ENCODE peak calls at places on chromosomes 4 and X, in five cellular contexts. J, Y, I, D and Z are unnamed samples.

GRCh38 chr4:130336585-130337217 is 1240.7 kb downstream of the C4orf33 start:
- DNase-seq in D (no peak), J (no peak), I (no peak), Y (peak), Z (no peak)

GRCh38 chrX:37825225-37825842 is 22.0 kb downstream of the DYNLT3 start:
- DNase-seq in I (peak), Y (peak), D (no peak), J (peak), Z (peak)

GRCh38 chr4:178174756-178175155 is 732.5 kb upstream of the AGA start:
- DNase-seq in I (no peak), D (no peak), J (no peak), Y (no peak), Z (no peak)

GRCh38 chr4:79682801-79683217 is 274.8 kb upstream of the GK2 start:
- DNase-seq in Y (no peak), I (no peak), D (no peak), J (peak), Z (no peak)

GRCh38 chr4:171954650-171955049 is 141.4 kb downstream of the GALNTL6 start:
- DNase-seq in J (no peak), D (no peak), I (no peak), Y (peak), Z (no peak)

GRCh38 chr4:159159611-159160010 is 56.7 kb downstream of the RAPGEF2 start:
- DNase-seq in Y (no peak), D (no peak), J (no peak), I (no peak), Z (no peak)

GRCh38 chr4:22356996-22357596 is 158.8 kb downstream of the ADGRA3 start:
- DNase-seq in D (no peak), Y (peak), I (no peak), J (no peak), Z (no peak)

GRCh38 chrX:152819271-152819670 is 11.3 kb downstream of the CETN2 start:
- DNase-seq in I (no peak), J (no peak), Y (no peak), D (no peak), Z (no peak)

GRCh38 chr4:63728480-63729177 is 680.6 kb downstream of the TECRL start:
- DNase-seq in J (no peak), D (no peak), Y (no peak), I (no peak), Z (no peak)

GRCh38 chr4:55365347-55365728 is 19.3 kb downstream of the SRD5A3 start:
- DNase-seq in J (no peak), D (no peak), Y (no peak), I (no peak), Z (no peak)

GRCh38 chr4:103915224-103915869 is 195.6 kb upstream of the TACR3 start:
- DNase-seq in D (no peak), I (no peak), Y (peak), J (no peak), Z (no peak)

GRCh38 chrX:77085372-77085771 is 361.8 kb upstream of the FGF16 start:
- DNase-seq in J (no peak), I (no peak), D (no peak), Y (no peak), Z (no peak)

GRCh38 chr4:178070155-178070554 is 627.9 kb upstream of the AGA start:
- DNase-seq in I (no peak), D (no peak), Y (no peak), J (no peak), Z (no peak)

GRCh38 chr4:53421791-53422190 is 44.4 kb downstream of the FIP1L1 start:
- DNase-seq in I (no peak), Y (no peak), J (no peak), D (no peak), Z (no peak)

GRCh38 chr4:128386761-128387599 is 99.4 kb upstream of the PGRMC2 start:
- DNase-seq in I (peak), D (peak), J (peak), Y (peak), Z (peak)

GRCh38 chr4:37453361-37454262 is 209.1 kb downstream of the NWD2 start:
- DNase-seq in D (no peak), I (peak), Y (peak), J (peak), Z (peak)

GRCh38 chr4:48877827-48878535 is 28.6 kb downstream of the OCIAD2 start:
- DNase-seq in Y (no peak), J (no peak), D (no peak), I (no peak), Z (no peak)

GRCh38 chr4:114807759-114808404 is 209.3 kb downstream of the UGT8 start:
- DNase-seq in Y (peak), D (no peak), I (no peak), J (peak), Z (no peak)

GRCh38 chrX:107204063-107204605 is 2.1 kb downstream of the NUP62CL start:
- DNase-seq in D (no peak), Y (peak), I (no peak), J (no peak), Z (no peak)

GRCh38 chr4:143514432-143514831 is 930 bp downstream of the SMARCA5 start:
- DNase-seq in Y (peak), I (peak), J (peak), D (peak), Z (peak)

GRCh38 chr4:75845992-75846391 is 56.3 kb downstream of the PPEF2 start:
- DNase-seq in Y (peak), D (no peak), J (no peak), I (no peak), Z (no peak)

GRCh38 chr4:167234388-167234881 is at the start of gene SPOCK3:
- DNase-seq in J (peak), D (no peak), I (no peak), Y (peak), Z (peak)

GRCh38 chr4:169315530-169316306 is 45.0 kb upstream of the SH3RF1 start:
- DNase-seq in I (no peak), Y (peak), D (no peak), J (no peak), Z (no peak)

GRCh38 chr4:151730003-151730559 is 30.7 kb downstream of the GATB start:
- DNase-seq in J (no peak), Y (peak), I (no peak), D (no peak), Z (no peak)

GRCh38 chrX:70669120-70669519 is 224.5 kb downstream of the DLG3 start:
- DNase-seq in D (no peak), J (no peak), Y (no peak), I (no peak), Z (no peak)

GRCh38 chrX:46770817-46771163 is 11.9 kb upstream of the SLC9A7 start:
- DNase-seq in Y (peak), J (no peak), D (no peak), I (no peak), Z (no peak)

GRCh38 chr4:8759987-8760386 is 111.7 kb downstream of the HMX1 start:
- DNase-seq in I (peak), J (no peak), D (peak), Y (no peak), Z (no peak)

GRCh38 chr4:145934434-145935047 is 4.1 kb downstream of the ZNF827 start:
- DNase-seq in Y (no peak), I (no peak), D (no peak), J (no peak), Z (no peak)

GRCh38 chr4:145014365-145014764 is 83.6 kb downstream of the ANAPC10 start:
- DNase-seq in J (no peak), I (no peak), D (no peak), Y (no peak), Z (no peak)

GRCh38 chrX:67787196-67787595 is 243.4 kb downstream of the AR start:
- DNase-seq in Y (no peak), J (no peak), I (no peak), D (no peak), Z (no peak)

GRCh38 chrX:66684196-66684595 is 45.3 kb upstream of the EDA2R start:
- DNase-seq in Y (no peak), D (no peak), I (no peak), J (no peak), Z (no peak)

GRCh38 chr4:61200195-61200990 is at the start of gene ADGRL3:
- DNase-seq in Y (no peak), J (no peak), I (peak), D (no peak), Z (no peak)

GRCh38 chr4:185201983-185202962 is 1.5 kb downstream of the CFAP97 start:
- DNase-seq in J (no peak), Y (no peak), D (no peak), I (no peak), Z (no peak)
- TF ChIP-seq EP300 in J (no peak), Y (no peak), D (no peak), I (no peak), Z (no peak)

GRCh38 chr4:102869569-102870227 is 906 bp downstream of the CISD2 start:
- DNase-seq in I (no peak), J (no peak), Y (no peak), D (no peak), Z (no peak)
- TF ChIP-seq POLR2A in I (no peak), J (no peak), Y (no peak), D (no peak), Z (no peak)

DNA sequence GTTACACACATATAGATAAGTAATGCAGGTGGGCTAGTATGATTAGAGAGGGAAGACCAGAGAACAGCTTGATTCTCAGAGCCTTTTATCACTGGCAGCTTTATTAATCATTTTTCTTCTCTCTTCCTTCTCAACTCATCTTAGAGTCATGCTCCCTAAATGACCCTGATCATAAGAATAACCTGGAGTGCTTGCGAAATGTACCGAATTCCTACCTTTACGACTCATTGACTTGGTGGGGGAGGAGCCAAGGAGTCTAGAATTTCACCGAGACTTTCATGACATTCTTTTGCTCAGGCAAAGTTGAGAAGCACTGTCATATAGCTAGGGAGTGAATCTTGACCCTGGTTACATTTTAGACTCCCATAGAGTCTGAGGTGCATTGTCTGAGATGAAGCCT is 298.9 kb upstream of the PUDP start:
- DNase-seq in I (no peak), J (no peak), D (no peak), Y (no peak), Z (no peak)
- TF ChIP-seq EP300 in I (no peak), J (no peak), D (no peak), Y (no peak), Z (no peak)

GRCh38 chr4:72666910-72667309 is 97.9 kb upstream of the ADAMTS3 start:
- DNase-seq in D (no peak), Y (no peak), I (no peak), J (no peak), Z (no peak)

GRCh38 chr4:72665376-72665978 is 96.5 kb upstream of the ADAMTS3 start:
- DNase-seq in Y (no peak), D (no peak), J (no peak), I (no peak), Z (no peak)

DNA sequence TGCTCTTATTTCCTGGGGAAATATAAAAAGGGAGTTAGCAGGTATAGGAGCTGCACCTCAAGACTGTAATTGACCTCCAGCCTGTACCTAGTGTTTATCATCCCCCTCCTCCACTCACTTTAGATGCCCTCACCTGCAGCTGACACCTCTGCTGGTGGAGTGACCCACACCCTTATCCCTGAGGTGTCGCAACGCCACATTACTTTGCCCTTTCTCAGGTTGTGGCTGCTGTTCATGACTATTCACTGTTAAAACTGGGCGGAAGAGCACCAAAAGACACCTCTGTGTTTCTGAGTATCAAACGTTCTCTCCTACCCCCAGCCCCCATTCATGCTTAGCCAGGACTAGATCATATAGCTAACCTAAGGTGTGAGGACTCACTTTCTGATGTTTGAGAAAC is 101.5 kb upstream of the ADAMTS3 start:
- DNase-seq in D (no peak), J (no peak), Y (no peak), I (no peak), Z (no peak)
- TF ChIP-seq POLR2A in D (no peak), J (no peak), Y (no peak), I (no peak), Z (no peak)

GRCh38 chrX:15468036-15468435 is 25.1 kb downstream of the PIR start:
- DNase-seq in J (no peak), I (no peak), D (no peak), Y (no peak), Z (no peak)

GRCh38 chrX:15465896-15466651 is 27.1 kb downstream of the PIR start:
- DNase-seq in Y (no peak), D (no peak), I (no peak), J (no peak), Z (no peak)

GRCh38 chrX:15464704-15465103 is 28.4 kb downstream of the PIR start:
- DNase-seq in D (no peak), I (no peak), J (no peak), Y (no peak), Z (no peak)

GRCh38 chrX:15469613-15470012 is 23.5 kb downstream of the PIR start:
- DNase-seq in I (no peak), J (no peak), Y (no peak), D (no peak), Z (no peak)

DNA sequence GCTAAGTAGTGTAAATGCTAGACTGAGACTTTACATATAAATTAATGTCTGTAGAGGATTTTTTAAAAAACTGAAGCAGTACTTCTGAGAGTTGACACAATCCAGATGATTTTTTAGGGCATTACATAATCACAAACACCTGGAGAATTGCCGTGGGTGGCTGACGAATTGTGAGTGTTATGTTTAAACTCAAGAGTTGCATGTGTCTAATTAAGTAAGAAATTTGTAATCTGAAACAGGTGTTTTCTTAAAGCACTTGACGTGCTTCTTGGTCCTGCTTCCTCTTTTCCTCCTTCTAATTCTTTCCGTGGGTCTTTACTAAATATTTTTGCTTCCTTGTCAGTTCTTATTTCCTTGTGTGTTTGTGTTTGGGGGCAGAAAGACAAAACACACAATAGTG is 27.8 kb downstream of the PIR start:
- DNase-seq in I (peak), Y (no peak), J (no peak), D (no peak), Z (peak)
- TF ChIP-seq EP300 in I (no peak), Y (no peak), J (no peak), D (no peak), Z (no peak)

DNA sequence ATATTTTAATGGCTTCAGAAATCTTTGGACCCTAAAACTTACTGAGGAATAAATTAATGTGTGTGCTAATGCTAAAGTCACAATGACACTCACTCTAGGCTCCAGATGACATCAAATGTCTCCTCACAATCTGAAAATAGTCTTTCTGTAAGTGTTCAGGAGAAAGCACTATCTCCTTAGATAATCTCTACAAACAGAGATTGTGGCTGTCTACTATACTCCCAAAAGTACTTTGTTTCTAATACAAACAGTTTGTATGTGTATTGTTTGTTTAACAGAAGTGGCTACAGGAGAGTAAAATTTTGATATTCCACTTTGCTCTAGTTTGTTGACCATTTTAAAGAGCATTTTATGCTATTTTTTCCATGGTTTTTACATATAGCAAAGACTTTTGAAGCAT is 2.9 kb upstream of the CSN3 start:
- DNase-seq in J (no peak), Y (no peak), D (no peak), I (no peak), Z (no peak)
- TF ChIP-seq POLR2A in J (no peak), Y (no peak), D (no peak), I (no peak), Z (no peak)

GRCh38 chr4:153223935-153224334 is 19.7 kb downstream of the TRIM2 start:
- DNase-seq in J (no peak), D (no peak), Y (no peak), I (no peak), Z (no peak)
- TF ChIP-seq EP300 in J (no peak), D (no peak), Y (no peak), I (no peak), Z (no peak)

DNA sequence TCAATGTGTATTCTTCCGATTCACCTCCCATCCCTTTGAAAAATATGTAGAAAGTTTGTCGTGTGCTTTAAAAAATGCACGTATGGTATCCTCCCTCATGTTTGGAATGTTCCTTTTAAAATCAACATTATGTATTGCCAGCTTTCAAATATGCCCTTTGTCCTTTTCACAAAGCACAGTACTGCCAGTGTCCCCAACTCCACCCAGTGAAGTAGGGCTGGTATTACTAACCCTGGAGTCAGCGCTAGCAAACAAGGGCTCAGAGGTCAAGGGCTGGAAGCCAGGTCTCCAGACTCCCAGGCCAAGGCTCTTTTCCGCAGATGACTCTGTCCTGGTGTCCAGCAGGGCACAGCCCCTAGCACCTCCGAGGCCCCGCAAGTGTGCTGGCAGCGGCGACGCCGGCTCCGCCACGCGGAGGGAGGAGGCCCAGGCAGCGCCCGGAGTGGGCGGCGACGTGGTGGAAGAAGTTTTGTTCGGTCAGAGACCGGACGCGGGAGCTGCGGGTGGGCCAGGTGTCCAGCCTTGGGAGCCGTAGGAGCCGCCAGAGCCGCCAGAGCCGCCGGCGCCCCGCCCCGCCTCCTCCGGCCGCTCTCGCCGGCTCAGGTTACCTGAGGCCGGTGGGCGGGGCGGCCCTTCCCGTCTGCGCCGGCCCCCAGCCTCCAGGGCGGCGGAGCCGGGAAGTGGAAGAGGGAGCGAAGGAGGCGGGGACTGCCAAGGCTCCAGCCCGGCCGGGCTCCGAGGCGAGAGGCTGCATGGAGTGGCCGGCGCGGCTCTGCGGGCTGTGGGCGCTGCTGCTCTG is at the start of gene IL13RA1:
- DNase-seq in Y (peak), I (peak), J (peak), D (peak), Z (peak)
- TF ChIP-seq POLR2A in Y (peak), I (peak), J (no peak), D (peak), Z (peak)

GRCh38 chr4:6909113-6909969 is at the start of gene TBC1D14:
- DNase-seq in D (peak), I (peak), J (peak), Y (peak), Z (peak)
- TF ChIP-seq EP300 in D (no peak), I (no peak), J (no peak), Y (no peak), Z (no peak)